ENCODE peak calls at places on chromosomes 5 and 9, in six cellular contexts. Z is T-helper 17 cell; P is Right ventricle myocardium inferior; U is Panc1; K is activated naive CD8-positive, alpha-beta T cell treated with anti-CD3 and anti-CD28 coated beads, Interleukin-2, amount 10 ng/mL, durations not matched to agents 7 days and 5 days; X is stimulated activated naive B cell treated with anti-CD40 and anti-IgM and Interleukin-4, amounts not matched to agents 10 μg/mL and 1 μg/mL and 100 μg/mL, for 72 hours. B is an unnamed sample.

GRCh38 chr9:21852751-21853150 is 50.3 kb downstream of the MTAP start:
- ATAC-seq in Z (peak), P (no peak), U (no peak), K (peak), X (peak), B (peak)

GRCh38 chr5:67607958-67608357 is 411.4 kb upstream of the CD180 start:
- ATAC-seq in Z (no peak), P (no peak), U (no peak), K (no peak), X (no peak), B (no peak)

GRCh38 chr5:155947394-155948062 is 379.4 kb upstream of the SGCD start:
- ATAC-seq in Z (no peak), P (no peak), U (no peak), K (no peak), X (no peak), B (no peak)

GRCh38 chr5:44252545-44252944 is 136.7 kb downstream of the FGF10 start:
- ATAC-seq in Z (no peak), P (no peak), U (no peak), K (no peak), X (no peak), B (no peak)

GRCh38 chr5:170357853-170358497 is 31.2 kb downstream of the KCNMB1 start:
- ATAC-seq in Z (peak), P (peak), U (no peak), K (no peak), X (peak), B (no peak)

GRCh38 chr5:102229685-102230084 is 66.4 kb downstream of the SLCO4C1 start:
- ATAC-seq in Z (no peak), P (no peak), U (no peak), K (no peak), X (no peak), B (no peak)

GRCh38 chr5:87347272-87347671 is 65.5 kb downstream of the CCNH start:
- ATAC-seq in Z (no peak), P (no peak), U (no peak), K (no peak), X (no peak), B (no peak)

GRCh38 chr9:36971935-36972488 is 62.1 kb downstream of the PAX5 start:
- ATAC-seq in Z (no peak), P (no peak), U (peak), K (no peak), X (no peak), B (no peak)

GRCh38 chr5:69083412-69083811 is 10.4 kb upstream of the SLC30A5 start:
- ATAC-seq in Z (no peak), P (no peak), U (peak), K (no peak), X (peak), B (no peak)

GRCh38 chr9:89291741-89292140 is 19.3 kb upstream of the CKS2 start:
- ATAC-seq in Z (no peak), P (no peak), U (no peak), K (no peak), X (no peak), B (no peak)

GRCh38 chr5:96151891-96152290 is 190.2 kb upstream of the ELL2 start:
- ATAC-seq in Z (peak), P (no peak), U (no peak), K (no peak), X (peak), B (peak)

GRCh38 chr9:111914749-111915424 is 18.3 kb downstream of the UGCG start:
- ATAC-seq in Z (peak), P (no peak), U (no peak), K (no peak), X (peak), B (no peak)

GRCh38 chr9:78613006-78613405 is 316.1 kb downstream of the PSAT1 start:
- ATAC-seq in Z (no peak), P (no peak), U (no peak), K (no peak), X (no peak), B (no peak)

GRCh38 chr5:23457780-23458179 is 49.6 kb upstream of the PRDM9 start:
- ATAC-seq in Z (no peak), P (no peak), U (no peak), K (no peak), X (no peak), B (no peak)

GRCh38 chr5:176985516-176985915 is 21.1 kb downstream of the UIMC1 start:
- ATAC-seq in Z (peak), P (no peak), U (no peak), K (peak), X (peak), B (no peak)

GRCh38 chr9:69571032-69571431 is 101.1 kb downstream of the APBA1 start:
- ATAC-seq in Z (no peak), P (no peak), U (no peak), K (no peak), X (no peak), B (no peak)

GRCh38 chr9:135797507-135798302 is 95.7 kb downstream of the KCNT1 start:
- ATAC-seq in Z (no peak), P (peak), U (peak), K (peak), X (peak), B (no peak)

GRCh38 chr5:131430794-131431193 is 166.9 kb downstream of the CDC42SE2 start:
- ATAC-seq in Z (no peak), P (no peak), U (no peak), K (no peak), X (no peak), B (no peak)

GRCh38 chr5:150764530-150764929 is 5.7 kb upstream of the DCTN4 start:
- ATAC-seq in Z (no peak), P (peak), U (no peak), K (no peak), X (peak), B (no peak)

GRCh38 chr5:87242242-87242641 is 25.4 kb upstream of the RASA1 start:
- ATAC-seq in Z (no peak), P (no peak), U (no peak), K (no peak), X (no peak), B (no peak)

GRCh38 chr9:125966959-125967711 is 220.0 kb downstream of the PBX3 start:
- ATAC-seq in Z (no peak), P (no peak), U (no peak), K (no peak), X (no peak), B (peak)

GRCh38 chr9:132367613-132368305 is 13.0 kb upstream of the SETX start:
- ATAC-seq in Z (no peak), P (no peak), U (no peak), K (no peak), X (no peak), B (no peak)

GRCh38 chr9:78004478-78005229 is 27.0 kb downstream of the GNAQ start:
- ATAC-seq in Z (peak), P (no peak), U (peak), K (no peak), X (no peak), B (no peak)

GRCh38 chr5:150618588-150619281 is 21.7 kb upstream of the SYNPO start:
- ATAC-seq in Z (no peak), P (peak), U (no peak), K (no peak), X (no peak), B (no peak)

GRCh38 chr9:107759009-107759822 is 269.6 kb upstream of the KLF4 start:
- ATAC-seq in Z (no peak), P (no peak), U (no peak), K (no peak), X (peak), B (no peak)

GRCh38 chr5:155625897-155626543 is 612.5 kb downstream of the KIF4B start:
- ATAC-seq in Z (no peak), P (no peak), U (no peak), K (no peak), X (no peak), B (no peak)

GRCh38 chr5:135116146-135116545 is 82.1 kb upstream of the PITX1 start:
- ATAC-seq in Z (no peak), P (peak), U (no peak), K (no peak), X (peak), B (no peak)